ENCODE peak calls at places on chromosomes 2 and 18, in seven cellular contexts. C is D721Med; T is heart left ventricle; S is G401; Y is activated naive CD4-positive, alpha-beta T cell; U is AG10803; P is stimulated activated effector memory CD8-positive, alpha-beta T cell treated with anti-CD3 and anti-CD28 coated beads, Interleukin-12 subunit alpha, Interleukin-12 subunit beta, amount 100 ng/mL, for 72 hours. M is an unnamed sample.

GRCh38 chr18:9708882-9709877 is 1.1 kb downstream of the RAB31 start:
- DNase-seq in C (no peak), T (peak; percentile 33), S (peak; percentile 10), Y (no peak), U (peak; percentile 57), P (no peak), M (peak; percentile 62)

GRCh38 chr2:127449439-127449838 is 31.2 kb downstream of the PROC start:
- DNase-seq in C (no peak), T (no peak), S (no peak), Y (no peak), U (no peak), P (no peak), M (no peak)

GRCh38 chr2:12430036-12430795 is 286.5 kb upstream of the TRIB2 start:
- DNase-seq in C (no peak), T (no peak), S (no peak), Y (no peak), U (peak; percentile 66), P (no peak), M (peak; percentile 73)

GRCh38 chr2:195532628-195533271 is 124.3 kb upstream of the SLC39A10 start:
- DNase-seq in C (no peak), T (no peak), S (no peak), Y (no peak), U (peak; percentile 47), P (no peak), M (peak; percentile 61)

GRCh38 chr2:152402780-152403388 is 67.9 kb downstream of the FMNL2 start:
- DNase-seq in C (no peak), T (no peak), S (no peak), Y (no peak), U (no peak), P (no peak), M (no peak)

GRCh38 chr18:59560556-59560955 is 136.7 kb downstream of the CCBE1 start:
- DNase-seq in C (no peak), T (no peak), S (no peak), Y (no peak), U (no peak), P (no peak), M (no peak)

GRCh38 chr18:36127866-36128845 is 984 bp downstream of the SLC39A6 start:
- DNase-seq in C (no peak), T (peak; percentile 29), S (peak; percentile 48), Y (no peak), U (peak; percentile 23), P (no peak), M (peak; percentile 56)

GRCh38 chr2:139201516-139201915 is 421.3 kb upstream of the NXPH2 start:
- DNase-seq in C (no peak), T (no peak), S (no peak), Y (no peak), U (no peak), P (no peak), M (no peak)

GRCh38 chr2:43424262-43425207 is 171.3 kb downstream of the THADA start:
- DNase-seq in C (no peak), T (no peak), S (no peak), Y (no peak), U (peak; percentile 80), P (no peak), M (peak; percentile 13)

GRCh38 chr2:20449501-20450200 is 2.8 kb downstream of the RHOB start:
- DNase-seq in C (no peak), T (peak; percentile 24), S (peak; percentile 23), Y (no peak), U (no peak), P (no peak), M (peak; percentile 38)

GRCh38 chr18:29962579-29962978 is 1080.0 kb downstream of the DSC3 start:
- DNase-seq in C (no peak), T (no peak), S (no peak), Y (no peak), U (no peak), P (no peak), M (no peak)

GRCh38 chr2:21381421-21381820 is 257.7 kb downstream of the TDRD15 start:
- DNase-seq in C (no peak), T (no peak), S (peak; percentile 4), Y (no peak), U (no peak), P (no peak), M (no peak)

GRCh38 chr2:181174880-181175590 is 194.6 kb downstream of the UBE2E3 start:
- DNase-seq in C (no peak), T (no peak), S (no peak), Y (no peak), U (peak; percentile 66), P (no peak), M (no peak)

GRCh38 chr18:3411854-3412268 is 38.1 kb upstream of the TGIF1 start:
- DNase-seq in C (no peak), T (peak; percentile 21), S (peak; percentile 23), Y (no peak), U (peak; percentile 6), P (no peak), M (peak; percentile 7)